ENCODE peak calls at places on chromosome 2, in ten cellular contexts. P is Peyer's patch, X is upper lobe of left lung, B is tibial nerve, Q is fibroblast of lung, H is dorsolateral prefrontal cortex, F is colonic mucosa, E is esophagus squamous epithelium, C is heart right ventricle, O is tibial artery. W is an unnamed sample.

GRCh38 chr2:9326975-9327374 is 96.4 kb downstream of the ITGB1BP1 start:
- DNase-seq in P (no peak), X (no peak), B (no peak), Q (peak), H (no peak), F (no peak), E (no peak), C (no peak), O (no peak), W (no peak)

GRCh38 chr2:102226171-102226570 is 39.3 kb downstream of the IL1RL2 start:
- DNase-seq in P (no peak), X (no peak), B (no peak), Q (no peak), H (no peak), F (no peak), E (no peak), C (no peak), O (no peak), W (no peak)

GRCh38 chr2:191866675-191867506 is 20.0 kb upstream of the CAVIN2 start:
- DNase-seq in P (no peak), X (peak), B (peak), Q (peak), H (no peak), F (peak), E (no peak), C (no peak), O (no peak), W (no peak)

GRCh38 chr2:129902731-129903585 is 76.5 kb upstream of the RAB6C start:
- DNase-seq in P (no peak), X (no peak), B (no peak), Q (no peak), H (no peak), F (peak), E (no peak), C (no peak), O (no peak), W (no peak)

GRCh38 chr2:158600155-158600802 is 143.5 kb downstream of the PKP4 start:
- DNase-seq in P (peak), X (peak), B (peak), Q (peak), H (no peak), F (peak), E (no peak), C (no peak), O (peak), W (no peak)

GRCh38 chr2:1884933-1885580 is 140.7 kb upstream of the PXDN start:
- DNase-seq in P (no peak), X (no peak), B (peak), Q (peak), H (no peak), F (no peak), E (no peak), C (no peak), O (peak), W (no peak)

GRCh38 chr2:230933521-230934180 is 8.6 kb upstream of the GPR55 start:
- DNase-seq in P (no peak), X (no peak), B (no peak), Q (no peak), H (no peak), F (no peak), E (no peak), C (no peak), O (no peak), W (no peak)

GRCh38 chr2:235433860-235434259 is 60.0 kb upstream of the AGAP1 start:
- DNase-seq in P (peak), X (peak), B (peak), Q (peak), H (no peak), F (peak), E (no peak), C (no peak), O (peak), W (no peak)

GRCh38 chr2:82636411-82637020 is 1822.6 kb downstream of the SUCLG1 start:
- DNase-seq in P (no peak), X (no peak), B (no peak), Q (no peak), H (no peak), F (no peak), E (no peak), C (no peak), O (no peak), W (no peak)

GRCh38 chr2:74538881-74539339 is 9.2 kb downstream of the HTRA2 start:
- DNase-seq in P (no peak), X (no peak), B (no peak), Q (no peak), H (no peak), F (no peak), E (no peak), C (no peak), O (no peak), W (no peak)

GRCh38 chr2:74546004-74546403 is 7.7 kb downstream of the LOXL3 start:
- DNase-seq in P (no peak), X (no peak), B (no peak), Q (no peak), H (no peak), F (no peak), E (no peak), C (no peak), O (no peak), W (no peak)

GRCh38 chr2:74540291-74540690 is 10.6 kb downstream of the HTRA2 start:
- DNase-seq in P (no peak), X (no peak), B (peak), Q (no peak), H (no peak), F (no peak), E (no peak), C (peak), O (peak), W (no peak)

GRCh38 chr2:74544634-74545033 is 9.1 kb downstream of the LOXL3 start:
- DNase-seq in P (no peak), X (no peak), B (no peak), Q (no peak), H (no peak), F (no peak), E (no peak), C (no peak), O (no peak), W (no peak)

GRCh38 chr2:74542978-74543377 is 10.8 kb downstream of the LOXL3 start:
- DNase-seq in P (no peak), X (no peak), B (no peak), Q (no peak), H (no peak), F (no peak), E (no peak), C (no peak), O (no peak), W (no peak)
- TF ChIP-seq CTCF in P (no peak), X (no peak), B (no peak), Q (no peak), H (no peak), F (no peak), E (no peak), C (no peak), O (no peak), W (no peak)

GRCh38 chr2:85773692-85774091 is 19.9 kb downstream of the ATOH8 start:
- DNase-seq in P (no peak), X (no peak), B (no peak), Q (no peak), H (no peak), F (no peak), E (no peak), C (no peak), O (no peak), W (no peak)

GRCh38 chr2:85770786-85771409 is 17.1 kb downstream of the ATOH8 start:
- DNase-seq in P (no peak), X (no peak), B (no peak), Q (no peak), H (no peak), F (no peak), E (no peak), C (no peak), O (no peak), W (no peak)

GRCh38 chr2:85771486-85771885 is 17.7 kb downstream of the ATOH8 start:
- DNase-seq in P (no peak), X (no peak), B (no peak), Q (no peak), H (no peak), F (no peak), E (no peak), C (no peak), O (no peak), W (no peak)

GRCh38 chr2:85772841-85773491 is 19.2 kb downstream of the ATOH8 start:
- DNase-seq in P (no peak), X (no peak), B (no peak), Q (no peak), H (no peak), F (no peak), E (no peak), C (peak), O (peak), W (no peak)

DNA sequence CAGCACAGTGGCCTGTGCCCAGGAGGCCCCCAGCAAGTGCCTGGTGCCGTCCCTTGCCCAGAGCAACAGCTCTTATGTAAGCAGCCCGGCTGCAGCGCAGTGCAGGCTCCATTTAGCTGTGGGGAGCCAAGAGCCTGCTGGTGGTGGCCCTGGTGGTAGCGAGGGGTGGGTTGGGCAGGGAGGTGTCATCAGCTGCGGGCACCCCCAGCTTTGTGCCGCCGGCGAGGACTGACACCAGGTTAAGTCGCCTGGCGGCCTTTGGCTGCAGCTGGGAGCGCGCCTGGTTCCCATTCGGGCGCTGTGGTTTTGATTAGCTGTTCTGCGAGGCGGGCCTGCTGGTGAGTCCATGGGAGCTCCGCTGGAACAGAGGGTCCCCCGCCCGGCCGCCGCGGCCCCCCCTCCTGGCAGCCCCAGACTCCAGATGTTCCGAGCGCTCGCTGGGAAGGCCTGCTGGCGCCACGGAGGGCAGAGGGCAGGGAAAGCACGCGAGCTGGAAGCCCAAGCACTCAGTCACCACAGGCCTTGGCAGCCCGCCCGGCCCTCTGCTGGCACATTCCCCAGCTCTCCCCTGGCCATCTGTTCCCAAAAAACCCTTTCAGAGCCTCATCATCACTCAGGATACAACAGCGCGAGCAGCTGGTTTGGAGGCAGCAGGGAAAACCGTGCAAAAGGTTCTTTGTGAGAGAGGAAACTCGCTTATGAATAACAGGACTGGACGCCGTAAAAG is 18.4 kb downstream of the ATOH8 start:
- DNase-seq in P (peak), X (peak), B (peak), Q (peak), H (peak), F (peak), E (peak), C (peak), O (peak), W (peak)
- TF ChIP-seq CTCF in P (peak), X (no peak), B (peak), Q (peak), H (no peak), F (no peak), E (no peak), C (peak), O (peak), W (no peak)

GRCh38 chr2:172445851-172446250 is 18.5 kb downstream of the ITGA6 start:
- DNase-seq in P (no peak), X (no peak), B (no peak), Q (peak), H (no peak), F (no peak), E (no peak), C (no peak), O (no peak), W (no peak)
- TF ChIP-seq CTCF in P (no peak), X (no peak), B (no peak), Q (no peak), H (no peak), F (no peak), E (no peak), C (no peak), O (no peak), W (no peak)

DNA sequence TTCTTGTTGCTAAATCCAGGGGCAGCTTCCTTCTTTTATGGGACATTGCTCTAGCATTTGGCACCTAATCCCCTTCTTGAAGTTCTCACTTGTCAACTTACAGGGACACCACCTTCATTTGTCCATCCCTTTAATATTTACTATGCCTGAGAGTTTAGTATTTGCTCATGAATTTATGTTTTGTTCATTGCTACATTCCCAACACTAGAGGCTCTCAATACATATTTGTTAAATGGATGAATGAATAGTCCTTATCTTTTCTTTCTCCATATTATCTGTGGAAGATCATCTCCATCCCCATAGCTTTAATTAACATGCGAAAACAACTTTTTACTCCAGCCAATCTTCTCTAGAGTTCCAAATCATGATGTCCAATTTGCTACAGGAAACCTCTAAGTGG is 5.4 kb downstream of the CWC22 start:
- DNase-seq in P (no peak), X (no peak), B (no peak), Q (no peak), H (no peak), F (no peak), E (no peak), C (no peak), O (no peak), W (no peak)
- TF ChIP-seq CTCF in P (no peak), X (no peak), B (no peak), Q (no peak), H (no peak), F (no peak), E (no peak), C (no peak), O (no peak), W (no peak)

GRCh38 chr2:100824842-100825241 is 4.9 kb downstream of the NPAS2 start:
- DNase-seq in P (no peak), X (no peak), B (no peak), Q (no peak), H (no peak), F (no peak), E (no peak), C (no peak), O (no peak), W (no peak)
- TF ChIP-seq CTCF in P (no peak), X (no peak), B (no peak), Q (no peak), H (no peak), F (no peak), E (no peak), C (no peak), O (no peak), W (no peak)

W was measured in mesothelial cell of epicardium.